ENCODE peak calls at places on chromosomes 5 and 9, in four cellular contexts. F, Q, D and O are unnamed samples.

GRCh38 chr9:87534957-87535356 is 37.3 kb downstream of the DAPK1 start:
- DNase-seq in F (no peak), Q (no peak), D (no peak), O (no peak)

GRCh38 chr5:111595425-111595824 is 83.1 kb upstream of the STARD4 start:
- DNase-seq in F (no peak), Q (no peak), D (no peak), O (no peak)

GRCh38 chr9:136014928-136015633 is 53.9 kb upstream of the UBAC1 start:
- DNase-seq in F (no peak), Q (no peak), D (peak; percentile 65), O (no peak)

GRCh38 chr5:149728303-149728702 is 1.8 kb upstream of the PPARGC1B start:
- DNase-seq in F (no peak), Q (no peak), D (no peak), O (no peak)

GRCh38 chr5:146291421-146292074 is 47.1 kb upstream of the POU4F3 start:
- DNase-seq in F (no peak), Q (peak; percentile 9), D (no peak), O (no peak)

GRCh38 chr5:39652036-39652435 is 227.3 kb upstream of the DAB2 start:
- DNase-seq in F (no peak), Q (no peak), D (no peak), O (no peak)

GRCh38 chr9:90900130-90900529 is 98.5 kb downstream of the SYK start:
- DNase-seq in F (no peak), Q (no peak), D (no peak), O (no peak)

GRCh38 chr5:125847561-125847960 is 575.6 kb upstream of the GRAMD2B start:
- DNase-seq in F (no peak), Q (no peak), D (no peak), O (no peak)

GRCh38 chr5:122463221-122463620 is 151.2 kb downstream of the SNCAIP start:
- DNase-seq in F (no peak), Q (no peak), D (no peak), O (no peak)

GRCh38 chr5:141846031-141846430 is 32.2 kb downstream of the PCDH1 start:
- DNase-seq in F (no peak), Q (peak; percentile 81), D (peak; percentile 74), O (peak; percentile 97)

GRCh38 chr5:113212244-113212920 is 222.4 kb downstream of the TSSK1B start:
- DNase-seq in F (no peak), Q (peak; percentile 16), D (no peak), O (peak; percentile 64)

GRCh38 chr5:139473105-139473504 is 2.3 kb downstream of the SMIM33 start:
- DNase-seq in F (no peak), Q (no peak), D (no peak), O (no peak)

GRCh38 chr9:5489630-5490484 is 20.5 kb upstream of the PDCD1LG2 start:
- DNase-seq in F (no peak), Q (no peak), D (no peak), O (no peak)

GRCh38 chr5:179265529-179266290 is 79.6 kb downstream of the ADAMTS2 start:
- DNase-seq in F (no peak), Q (no peak), D (peak; percentile 98), O (peak; percentile 63)

GRCh38 chr5:87079219-87079618 is 188.5 kb upstream of the RASA1 start:
- DNase-seq in F (peak; percentile 21), Q (no peak), D (no peak), O (no peak)

GRCh38 chr9:123710299-123710698 is 219.6 kb downstream of the DENND1A start:
- DNase-seq in F (no peak), Q (no peak), D (no peak), O (no peak)

GRCh38 chr5:77157732-77158532 is 52.5 kb upstream of the PDE8B start:
- DNase-seq in F (no peak), Q (no peak), D (no peak), O (no peak)

GRCh38 chr9:129318121-129319075 is 140.3 kb upstream of the IER5L start:
- DNase-seq in F (peak; percentile 9), Q (no peak), D (peak; percentile 90), O (no peak)

GRCh38 chr5:76762484-76762883 is 46.6 kb downstream of the F2R start:
- DNase-seq in F (no peak), Q (no peak), D (no peak), O (no peak)

GRCh38 chr5:94431696-94432095 is 186.7 kb downstream of the KIAA0825 start:
- DNase-seq in F (no peak), Q (no peak), D (no peak), O (no peak)

GRCh38 chr9:123053711-123054110 is 20.2 kb downstream of the GPR21 start:
- DNase-seq in F (no peak), Q (no peak), D (no peak), O (no peak)

GRCh38 chr5:42583322-42583721 is 160.1 kb downstream of the GHR start:
- DNase-seq in F (peak; percentile 35), Q (peak; percentile 21), D (peak; percentile 70), O (no peak)

GRCh38 chr9:17135578-17135904 is 701 bp downstream of the CNTLN start:
- DNase-seq in F (no peak), Q (peak; percentile 26), D (no peak), O (peak; percentile 67)

GRCh38 chr5:79002374-79002773 is 17.3 kb upstream of the ARSB start:
- DNase-seq in F (no peak), Q (no peak), D (no peak), O (no peak)

GRCh38 chr9:83027153-83027867 is 35.6 kb downstream of the RASEF start:
- DNase-seq in F (no peak), Q (no peak), D (no peak), O (no peak)

GRCh38 chr5:63043792-63044191 is 465.2 kb downstream of the LRRC70 start:
- DNase-seq in F (no peak), Q (no peak), D (no peak), O (no peak)

GRCh38 chr5:158511454-158511853 is 588.3 kb downstream of the EBF1 start:
- DNase-seq in F (no peak), Q (no peak), D (no peak), O (no peak)